ENCODE peak calls at places on chromosomes 3 and 15, in ten cellular contexts. One of them, this sample, is unnamed.

GRCh38 chr3:48431224-48432029 is 1.5 kb upstream of the PLXNB1 start:
- DNase-seq in foreskin fibroblast: no peak
- DNase-seq in stimulated activated CD4-positive, alpha-beta T cell treated with anti-CD3 and anti-CD28 coated beads, Interleukin-15, amount 100 ng/mL, for 48 hours: no peak
- DNase-seq in KG1: no peak
- DNase-seq in heart left ventricle: no peak
- DNase-seq in activated naive CD4-positive, alpha-beta T cell treated with anti-CD3 and anti-CD28 coated beads, Interleukin-2, amount 10 ng/mL, durations not matched to agents 7 days and 5 days: peak
- DNase-seq in Kasumi-1: no peak
- DNase-seq in left cardiac atrium: no peak
- DNase-seq in activated T-helper 1 cell treated with Interleukin-2 at 50 U/mL for 16 hours: no peak
- DNase-seq in fibroblast of pulmonary artery: no peak
- DNase-seq in this sample: no peak

GRCh38 chr15:37016287-37016686 is 84.1 kb downstream of the MEIS2 start:
- DNase-seq in KG1: no peak
- DNase-seq in stimulated activated CD4-positive, alpha-beta T cell treated with anti-CD3 and anti-CD28 coated beads, Interleukin-15, amount 100 ng/mL, for 48 hours: no peak
- DNase-seq in foreskin fibroblast: peak
- DNase-seq in activated T-helper 1 cell treated with Interleukin-2 at 50 U/mL for 16 hours: no peak
- DNase-seq in fibroblast of pulmonary artery: peak
- DNase-seq in Kasumi-1: no peak
- DNase-seq in activated naive CD4-positive, alpha-beta T cell treated with anti-CD3 and anti-CD28 coated beads, Interleukin-2, amount 10 ng/mL, durations not matched to agents 7 days and 5 days: no peak
- DNase-seq in left cardiac atrium: peak
- DNase-seq in heart left ventricle: no peak
- DNase-seq in this sample: no peak

GRCh38 chr15:99437315-99438221 is 128.2 kb upstream of the MEF2A start:
- DNase-seq in KG1: no peak
- DNase-seq in foreskin fibroblast: no peak
- DNase-seq in heart left ventricle: no peak
- DNase-seq in fibroblast of pulmonary artery: no peak
- DNase-seq in stimulated activated CD4-positive, alpha-beta T cell treated with anti-CD3 and anti-CD28 coated beads, Interleukin-15, amount 100 ng/mL, for 48 hours: no peak
- DNase-seq in left cardiac atrium: no peak
- DNase-seq in activated naive CD4-positive, alpha-beta T cell treated with anti-CD3 and anti-CD28 coated beads, Interleukin-2, amount 10 ng/mL, durations not matched to agents 7 days and 5 days: peak
- DNase-seq in activated T-helper 1 cell treated with Interleukin-2 at 50 U/mL for 16 hours: no peak
- DNase-seq in Kasumi-1: no peak
- DNase-seq in this sample: no peak

GRCh38 chr3:123853686-123854372 is 30.3 kb downstream of the MYLK start:
- DNase-seq in left cardiac atrium: no peak
- DNase-seq in KG1: no peak
- DNase-seq in fibroblast of pulmonary artery: no peak
- DNase-seq in foreskin fibroblast: no peak
- DNase-seq in activated T-helper 1 cell treated with Interleukin-2 at 50 U/mL for 16 hours: no peak
- DNase-seq in stimulated activated CD4-positive, alpha-beta T cell treated with anti-CD3 and anti-CD28 coated beads, Interleukin-15, amount 100 ng/mL, for 48 hours: no peak
- DNase-seq in heart left ventricle: no peak
- DNase-seq in Kasumi-1: no peak
- DNase-seq in activated naive CD4-positive, alpha-beta T cell treated with anti-CD3 and anti-CD28 coated beads, Interleukin-2, amount 10 ng/mL, durations not matched to agents 7 days and 5 days: no peak
- DNase-seq in this sample: no peak

GRCh38 chr3:3734881-3735280 is 64.3 kb upstream of the LRRN1 start:
- DNase-seq in stimulated activated CD4-positive, alpha-beta T cell treated with anti-CD3 and anti-CD28 coated beads, Interleukin-15, amount 100 ng/mL, for 48 hours: no peak
- DNase-seq in foreskin fibroblast: no peak
- DNase-seq in KG1: no peak
- DNase-seq in activated naive CD4-positive, alpha-beta T cell treated with anti-CD3 and anti-CD28 coated beads, Interleukin-2, amount 10 ng/mL, durations not matched to agents 7 days and 5 days: no peak
- DNase-seq in heart left ventricle: no peak
- DNase-seq in Kasumi-1: no peak
- DNase-seq in activated T-helper 1 cell treated with Interleukin-2 at 50 U/mL for 16 hours: no peak
- DNase-seq in fibroblast of pulmonary artery: no peak
- DNase-seq in left cardiac atrium: no peak
- DNase-seq in this sample: no peak

GRCh38 chr15:60590935-60591490 is 112.1 kb upstream of the ICE2 start:
- DNase-seq in KG1: no peak
- DNase-seq in fibroblast of pulmonary artery: peak
- DNase-seq in left cardiac atrium: peak
- DNase-seq in activated T-helper 1 cell treated with Interleukin-2 at 50 U/mL for 16 hours: peak
- DNase-seq in heart left ventricle: peak
- DNase-seq in stimulated activated CD4-positive, alpha-beta T cell treated with anti-CD3 and anti-CD28 coated beads, Interleukin-15, amount 100 ng/mL, for 48 hours: no peak
- DNase-seq in activated naive CD4-positive, alpha-beta T cell treated with anti-CD3 and anti-CD28 coated beads, Interleukin-2, amount 10 ng/mL, durations not matched to agents 7 days and 5 days: peak
- DNase-seq in foreskin fibroblast: peak
- DNase-seq in Kasumi-1: no peak
- DNase-seq in this sample: no peak

GRCh38 chr3:122231781-122232180 is 48.3 kb downstream of the CASR start:
- DNase-seq in heart left ventricle: no peak
- DNase-seq in activated naive CD4-positive, alpha-beta T cell treated with anti-CD3 and anti-CD28 coated beads, Interleukin-2, amount 10 ng/mL, durations not matched to agents 7 days and 5 days: no peak
- DNase-seq in Kasumi-1: no peak
- DNase-seq in fibroblast of pulmonary artery: no peak
- DNase-seq in left cardiac atrium: no peak
- DNase-seq in KG1: no peak
- DNase-seq in activated T-helper 1 cell treated with Interleukin-2 at 50 U/mL for 16 hours: no peak
- DNase-seq in foreskin fibroblast: no peak
- DNase-seq in stimulated activated CD4-positive, alpha-beta T cell treated with anti-CD3 and anti-CD28 coated beads, Interleukin-15, amount 100 ng/mL, for 48 hours: no peak
- DNase-seq in this sample: no peak

GRCh38 chr15:43873651-43874050 is 46.8 kb downstream of the WDR76 start:
- DNase-seq in Kasumi-1: no peak
- DNase-seq in stimulated activated CD4-positive, alpha-beta T cell treated with anti-CD3 and anti-CD28 coated beads, Interleukin-15, amount 100 ng/mL, for 48 hours: no peak
- DNase-seq in fibroblast of pulmonary artery: no peak
- DNase-seq in heart left ventricle: no peak
- DNase-seq in KG1: no peak
- DNase-seq in activated naive CD4-positive, alpha-beta T cell treated with anti-CD3 and anti-CD28 coated beads, Interleukin-2, amount 10 ng/mL, durations not matched to agents 7 days and 5 days: no peak
- DNase-seq in activated T-helper 1 cell treated with Interleukin-2 at 50 U/mL for 16 hours: no peak
- DNase-seq in left cardiac atrium: no peak
- DNase-seq in foreskin fibroblast: no peak
- DNase-seq in this sample: no peak

GRCh38 chr15:80240261-80240660 is 11.8 kb downstream of the CTXND1 start:
- DNase-seq in KG1: no peak
- DNase-seq in heart left ventricle: no peak
- DNase-seq in foreskin fibroblast: no peak
- DNase-seq in Kasumi-1: no peak
- DNase-seq in stimulated activated CD4-positive, alpha-beta T cell treated with anti-CD3 and anti-CD28 coated beads, Interleukin-15, amount 100 ng/mL, for 48 hours: no peak
- DNase-seq in activated naive CD4-positive, alpha-beta T cell treated with anti-CD3 and anti-CD28 coated beads, Interleukin-2, amount 10 ng/mL, durations not matched to agents 7 days and 5 days: no peak
- DNase-seq in fibroblast of pulmonary artery: no peak
- DNase-seq in left cardiac atrium: no peak
- DNase-seq in activated T-helper 1 cell treated with Interleukin-2 at 50 U/mL for 16 hours: no peak
- DNase-seq in this sample: no peak

GRCh38 chr3:39138804-39139415 is 14.5 kb downstream of the CSRNP1 start:
- DNase-seq in activated naive CD4-positive, alpha-beta T cell treated with anti-CD3 and anti-CD28 coated beads, Interleukin-2, amount 10 ng/mL, durations not matched to agents 7 days and 5 days: no peak
- DNase-seq in fibroblast of pulmonary artery: no peak
- DNase-seq in stimulated activated CD4-positive, alpha-beta T cell treated with anti-CD3 and anti-CD28 coated beads, Interleukin-15, amount 100 ng/mL, for 48 hours: no peak
- DNase-seq in activated T-helper 1 cell treated with Interleukin-2 at 50 U/mL for 16 hours: no peak
- DNase-seq in heart left ventricle: peak
- DNase-seq in foreskin fibroblast: no peak
- DNase-seq in KG1: no peak
- DNase-seq in Kasumi-1: no peak
- DNase-seq in left cardiac atrium: peak
- DNase-seq in this sample: no peak

GRCh38 chr15:70259640-70260066 is 161.9 kb upstream of the TLE3 start:
- DNase-seq in heart left ventricle: no peak
- DNase-seq in fibroblast of pulmonary artery: no peak
- DNase-seq in foreskin fibroblast: no peak
- DNase-seq in left cardiac atrium: no peak
- DNase-seq in KG1: no peak
- DNase-seq in Kasumi-1: no peak
- DNase-seq in stimulated activated CD4-positive, alpha-beta T cell treated with anti-CD3 and anti-CD28 coated beads, Interleukin-15, amount 100 ng/mL, for 48 hours: no peak
- DNase-seq in activated naive CD4-positive, alpha-beta T cell treated with anti-CD3 and anti-CD28 coated beads, Interleukin-2, amount 10 ng/mL, durations not matched to agents 7 days and 5 days: no peak
- DNase-seq in activated T-helper 1 cell treated with Interleukin-2 at 50 U/mL for 16 hours: no peak
- DNase-seq in this sample: no peak

GRCh38 chr15:80426316-80426715 is 22.1 kb downstream of the ARNT2 start:
- DNase-seq in Kasumi-1: no peak
- DNase-seq in heart left ventricle: no peak
- DNase-seq in fibroblast of pulmonary artery: no peak
- DNase-seq in activated naive CD4-positive, alpha-beta T cell treated with anti-CD3 and anti-CD28 coated beads, Interleukin-2, amount 10 ng/mL, durations not matched to agents 7 days and 5 days: no peak
- DNase-seq in KG1: no peak
- DNase-seq in left cardiac atrium: no peak
- DNase-seq in foreskin fibroblast: no peak
- DNase-seq in activated T-helper 1 cell treated with Interleukin-2 at 50 U/mL for 16 hours: no peak
- DNase-seq in stimulated activated CD4-positive, alpha-beta T cell treated with anti-CD3 and anti-CD28 coated beads, Interleukin-15, amount 100 ng/mL, for 48 hours: no peak
- DNase-seq in this sample: no peak

GRCh38 chr15:66101715-66102395 is 151.7 kb downstream of the MEGF11 start:
- DNase-seq in activated T-helper 1 cell treated with Interleukin-2 at 50 U/mL for 16 hours: no peak
- DNase-seq in KG1: no peak
- DNase-seq in left cardiac atrium: no peak
- DNase-seq in foreskin fibroblast: no peak
- DNase-seq in Kasumi-1: no peak
- DNase-seq in fibroblast of pulmonary artery: no peak
- DNase-seq in heart left ventricle: no peak
- DNase-seq in stimulated activated CD4-positive, alpha-beta T cell treated with anti-CD3 and anti-CD28 coated beads, Interleukin-15, amount 100 ng/mL, for 48 hours: no peak
- DNase-seq in activated naive CD4-positive, alpha-beta T cell treated with anti-CD3 and anti-CD28 coated beads, Interleukin-2, amount 10 ng/mL, durations not matched to agents 7 days and 5 days: no peak
- DNase-seq in this sample: no peak